ENCODE peak calls at places on chromosome 14, in four cellular contexts. J is PC-9, Q is astrocyte, M is pancreas. Z is an unnamed sample. For H3K36me3, the result is how much of the 10 kb centered on the place peaks cover.

GRCh38 chr14:105294142-105294597 is 6.6 kb downstream of the BRF1 start:
- DNase-seq in J (no peak), M (peak), Q (peak), Z (no peak)

GRCh38 chr14:100713720-100714119 is 13.0 kb upstream of the DLK1 start:
- DNase-seq in M (no peak), Q (no peak), J (no peak), Z (no peak)

GRCh38 chr14:31241450-31242114 is 34.0 kb upstream of the HECTD1 start:
- DNase-seq in Q (no peak), M (no peak), J (no peak), Z (no peak)

GRCh38 chr14:86723254-86723624 is 1193.3 kb downstream of the FLRT2 start:
- DNase-seq in M (no peak), J (no peak), Q (no peak), Z (no peak)

GRCh38 chr14:60133487-60133886 is 31.7 kb downstream of the DHRS7 start:
- DNase-seq in M (no peak), Q (no peak), J (no peak), Z (no peak)

GRCh38 chr14:66082009-66082408 is 404.2 kb upstream of the CCDC196 start:
- DNase-seq in Q (peak), J (no peak), M (no peak), Z (no peak)

GRCh38 chr14:106377432-106377831 is 851.0 kb downstream of the TMEM121 start:
- DNase-seq in Q (no peak), J (no peak), M (no peak), Z (no peak)

GRCh38 chr14:33930464-33930863 is 20.4 kb downstream of the EGLN3 start:
- DNase-seq in J (no peak), M (no peak), Q (no peak), Z (no peak)

GRCh38 chr14:42715316-42715715 is 1108.6 kb downstream of the LRFN5 start:
- DNase-seq in M (no peak), Q (peak), J (no peak), Z (no peak)

GRCh38 chr14:74518221-74518620 is 24.7 kb downstream of the ISCA2 start:
- DNase-seq in J (no peak), M (no peak), Q (no peak), Z (peak)
- H3K36me3 ChIP-seq in J (under half), M (under half), Q (under half), Z (under half)

DNA sequence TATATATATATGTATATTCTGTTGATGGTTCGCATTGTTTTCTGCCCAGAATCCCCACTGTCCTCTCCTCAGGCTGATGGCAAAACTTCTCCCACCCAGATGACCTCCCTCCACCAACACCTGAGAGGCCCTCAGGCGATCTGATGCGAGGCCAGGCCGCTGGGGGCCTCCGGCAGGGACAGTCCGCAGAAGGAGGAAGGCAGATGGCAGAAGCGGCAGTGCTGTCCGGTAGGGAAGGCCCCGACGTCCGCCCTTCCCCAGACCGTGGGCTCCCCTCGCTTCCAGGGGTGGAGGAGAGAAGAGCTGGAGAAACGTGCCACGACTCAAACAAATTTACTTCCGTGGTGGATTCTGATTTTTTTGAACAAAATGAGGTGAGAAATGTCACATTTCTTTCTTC is 178.3 kb upstream of the RGS6 start:
- DNase-seq in M (peak), Q (no peak), J (no peak), Z (no peak)
- H3K27ac ChIP-seq in M (no peak), Q (no peak), J (no peak), Z (no peak)

GRCh38 chr14:73746540-73747385 is 32.6 kb upstream of the PNMA1 start:
- DNase-seq in J (no peak), Q (no peak), M (no peak), Z (peak)
- TF ChIP-seq CTCF in J (no peak), Q (no peak), M (no peak), Z (no peak)

DNA sequence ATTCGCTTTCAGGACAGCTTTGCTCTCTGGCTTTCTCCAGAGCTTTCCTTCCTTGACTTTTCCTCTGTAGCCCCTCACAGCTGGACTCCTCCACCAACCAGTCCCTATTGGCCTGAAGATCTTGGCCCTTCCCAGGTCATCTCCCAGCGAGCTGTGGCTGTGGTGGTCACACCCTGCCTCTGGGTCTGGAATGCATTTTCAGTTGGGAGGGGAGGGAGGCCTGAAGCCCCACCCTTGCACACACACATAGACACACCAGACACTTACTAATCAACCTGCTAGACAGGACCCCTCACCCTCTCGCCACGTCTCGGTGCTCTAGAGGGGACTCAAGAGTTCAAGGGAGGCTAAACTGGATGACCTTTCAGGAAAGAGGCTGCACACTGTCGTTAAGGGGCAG is 13.9 kb downstream of the JDP2 start:
- DNase-seq in Q (no peak), M (no peak), J (peak), Z (no peak)
- H3K36me3 ChIP-seq in Q (under half), M (under half), J (half or more), Z (under half)

GRCh38 chr14:69038449-69039286 is 59.6 kb upstream of the ACTN1 start:
- DNase-seq in M (no peak), Q (peak), J (no peak), Z (no peak)

GRCh38 chr14:69039287-69039628 is 60.2 kb upstream of the ACTN1 start:
- DNase-seq in Q (peak), J (peak), M (no peak), Z (no peak)

GRCh38 chr14:69037790-69038448 is 58.8 kb upstream of the ACTN1 start:
- DNase-seq in Q (peak), M (no peak), J (no peak), Z (no peak)

GRCh38 chr14:69034612-69035262 is 55.6 kb upstream of the ACTN1 start:
- DNase-seq in J (no peak), M (no peak), Q (peak), Z (no peak)

DNA sequence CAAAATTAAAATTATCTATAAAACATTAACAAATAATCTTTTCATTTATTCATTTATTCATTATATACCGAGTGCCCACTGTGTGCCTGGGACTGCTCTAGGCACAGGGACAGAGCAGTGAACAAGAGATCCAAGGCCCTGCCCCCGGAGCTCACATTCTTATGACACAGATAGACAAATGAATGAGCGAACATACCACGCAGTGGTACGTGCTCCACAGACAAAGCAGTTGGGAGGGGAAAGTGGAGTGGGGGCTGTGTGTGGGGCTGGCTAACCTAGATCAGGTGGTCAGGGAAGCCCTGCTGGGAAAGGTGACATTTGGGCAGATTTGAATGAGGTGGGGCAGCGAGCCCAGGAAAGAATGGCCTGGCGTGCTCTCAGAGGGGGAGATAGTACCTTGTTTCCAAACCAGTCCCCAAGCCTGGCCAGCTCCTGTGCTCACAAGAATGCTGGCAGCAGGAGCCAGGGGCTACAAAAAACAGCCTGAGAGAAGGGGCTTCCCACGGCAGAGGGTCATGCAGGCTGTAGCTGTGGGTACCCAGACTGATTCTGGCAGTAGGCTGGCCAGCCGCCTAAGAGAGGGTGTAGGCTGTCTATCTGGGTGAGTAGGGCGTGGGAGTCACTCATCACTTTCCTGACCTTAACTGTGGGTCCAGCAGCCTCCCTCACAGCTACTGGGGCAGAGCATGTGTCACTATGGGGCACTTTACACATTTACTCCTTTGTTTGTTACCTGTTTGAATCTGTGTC is 57.8 kb upstream of the ACTN1 start:
- DNase-seq in Q (peak), J (no peak), M (no peak), Z (no peak)
- H3K27ac ChIP-seq in Q (peak), J (no peak), M (no peak), Z (no peak)

GRCh38 chr14:24093901-24094838 is at the start of gene PCK2:
- DNase-seq in M (peak), J (peak), Q (peak), Z (peak)
- TF ChIP-seq CTCF in M (no peak), J (no peak), Q (no peak), Z (no peak)